ENCODE peak calls at places on chromosomes 1 and 21, in six cellular contexts. I is foreskin fibroblast; G is AG09309; X is stimulated activated CD8-positive, alpha-beta memory T cell treated with anti-CD3 and anti-CD28 coated beads, Interleukin-2, amount 100 ng/mL, for 1 hour; E is body of pancreas; R is kidney epithelial cell. B is an unnamed sample.

GRCh38 chr1:165408518-165408917 is 36.4 kb downstream of the RXRG start:
- DNase-seq in R (peak; percentile 4), I (peak; percentile 4), X (no peak), G (no peak), E (peak; percentile 30), B (no peak)

GRCh38 chr1:230230948-230231738 is 164.1 kb downstream of the GALNT2 start:
- DNase-seq in I (no peak), X (no peak), G (no peak), R (no peak), E (peak; percentile 61), B (no peak)

GRCh38 chr1:62784509-62785365 is 805 bp downstream of the ATG4C start:
- DNase-seq in R (no peak), I (no peak), G (no peak), E (no peak), X (no peak), B (peak; percentile 5)

GRCh38 chr1:198538579-198539364 is 1.7 kb downstream of the ATP6V1G3 start:
- DNase-seq in G (no peak), E (no peak), R (no peak), X (no peak), I (no peak), B (no peak)

GRCh38 chr1:54973205-54973921 is 7.1 kb upstream of the TMEM61 start:
- DNase-seq in R (no peak), I (no peak), G (no peak), X (no peak), E (peak; percentile 51), B (peak; percentile 21)

GRCh38 chr1:37267111-37267835 is 207.1 kb upstream of the ZC3H12A start:
- DNase-seq in R (no peak), G (no peak), X (no peak), I (no peak), E (no peak), B (no peak)

GRCh38 chr1:183374825-183375224 is 43.4 kb downstream of the NMNAT2 start:
- DNase-seq in E (no peak), R (no peak), X (no peak), I (no peak), G (no peak), B (no peak)

GRCh38 chr1:17438176-17438976 is 1.1 kb downstream of the RCC2 start:
- DNase-seq in I (peak; percentile 42), R (no peak), X (no peak), G (no peak), E (peak; percentile 70), B (no peak)

GRCh38 chr1:199132006-199132405 is 493.2 kb downstream of the PTPRC start:
- DNase-seq in G (no peak), R (no peak), E (no peak), I (no peak), X (no peak), B (no peak)

GRCh38 chr21:34771512-34772028 is 102.8 kb downstream of the CLIC6 start:
- DNase-seq in E (no peak), G (peak; percentile 67), I (peak; percentile 53), R (no peak), X (no peak), B (no peak)

GRCh38 chr1:68121536-68121935 is 71.1 kb upstream of the DIRAS3 start:
- DNase-seq in X (no peak), G (no peak), I (peak; percentile 83), R (no peak), E (no peak), B (no peak)

GRCh38 chr21:25790122-25790951 is 55.6 kb downstream of the GABPA start:
- DNase-seq in R (peak; percentile 2), I (peak; percentile 16), E (no peak), X (no peak), G (peak; percentile 7), B (no peak)

GRCh38 chr1:96411006-96411405 is 310.6 kb upstream of the PTBP2 start:
- DNase-seq in R (no peak), X (no peak), G (no peak), I (no peak), E (no peak), B (no peak)

GRCh38 chr1:176338897-176339296 is 124.1 kb upstream of the PAPPA2 start:
- DNase-seq in R (no peak), I (no peak), G (no peak), X (no peak), E (no peak), B (no peak)

GRCh38 chr1:115547661-115548060 is 94.1 kb upstream of the VANGL1 start:
- DNase-seq in G (no peak), X (no peak), E (no peak), R (no peak), I (no peak), B (no peak)

GRCh38 chr1:13970631-13971247 is 270.8 kb downstream of the PRDM2 start:
- DNase-seq in G (no peak), E (no peak), X (no peak), R (no peak), I (no peak), B (no peak)

GRCh38 chr21:43847301-43847700 is 17.7 kb upstream of the AGPAT3 start:
- DNase-seq in R (no peak), X (no peak), I (no peak), G (no peak), E (no peak), B (no peak)

GRCh38 chr1:153577624-153578051 is 12.0 kb upstream of the S100A2 start:
- DNase-seq in G (no peak), E (no peak), I (no peak), R (no peak), X (no peak), B (no peak)

GRCh38 chr1:6385673-6386191 is 7.8 kb downstream of the ACOT7 start:
- DNase-seq in X (no peak), G (peak; percentile 11), R (peak; percentile 71), I (peak; percentile 77), E (no peak), B (no peak)

GRCh38 chr1:48105167-48105566 is 108.0 kb upstream of the TRABD2B start:
- DNase-seq in E (no peak), I (no peak), X (no peak), G (no peak), R (no peak), B (no peak)

GRCh38 chr21:38909929-38910328 is 104.2 kb downstream of the ETS2 start:
- DNase-seq in X (no peak), E (no peak), R (no peak), G (no peak), I (no peak), B (no peak)

GRCh38 chr1:179079113-179079761 is 2.6 kb upstream of the TOR3A start:
- DNase-seq in R (no peak), E (peak; percentile 65), I (peak; percentile 62), G (no peak), X (no peak), B (no peak)

GRCh38 chr1:22587247-22587646 is 24.0 kb downstream of the EPHA8 start:
- DNase-seq in X (no peak), I (no peak), E (no peak), R (no peak), G (no peak), B (no peak)

GRCh38 chr1:41547781-41548560 is 63.5 kb upstream of the EDN2 start:
- DNase-seq in G (no peak), E (no peak), I (no peak), X (no peak), R (no peak), B (no peak)

GRCh38 chr1:110816945-110817344 is 56.0 kb upstream of the CD53 start:
- DNase-seq in E (no peak), I (no peak), X (no peak), G (no peak), R (no peak), B (no peak)

GRCh38 chr1:169572184-169572583 is 14.1 kb downstream of the F5 start:
- DNase-seq in X (no peak), I (no peak), G (no peak), E (no peak), R (peak; percentile 60), B (no peak)

GRCh38 chr1:170665625-170666024 is 1.7 kb downstream of the PRRX1 start:
- DNase-seq in G (no peak), X (no peak), R (no peak), E (no peak), I (no peak), B (no peak)

GRCh38 chr1:172359531-172359991 is 60.9 kb upstream of the C1orf105 start:
- DNase-seq in I (peak; percentile 40), E (peak; percentile 33), G (peak; percentile 61), X (no peak), R (no peak), B (peak; percentile 50)

GRCh38 chr1:63261736-63262142 is 60.6 kb upstream of the FOXD3 start:
- DNase-seq in E (no peak), R (no peak), I (no peak), X (no peak), G (no peak), B (no peak)

GRCh38 chr21:39377444-39378050 is 28.7 kb upstream of the HMGN1 start:
- DNase-seq in I (no peak), X (no peak), G (no peak), E (no peak), R (no peak), B (no peak)

GRCh38 chr1:36653850-36654249 is 171.1 kb upstream of the CSF3R start:
- DNase-seq in G (no peak), X (no peak), E (peak; percentile 80), R (no peak), I (peak; percentile 66), B (peak; percentile 10)

GRCh38 chr1:2148691-2149090 is 45.9 kb downstream of the FAAP20 start:
- DNase-seq in X (peak; percentile 22), G (no peak), R (no peak), I (no peak), E (no peak), B (no peak)

GRCh38 chr1:184970691-184971161 is 3.6 kb downstream of the NIBAN1 start:
- DNase-seq in E (peak; percentile 37), R (no peak), X (no peak), I (no peak), G (no peak), B (no peak)

GRCh38 chr1:65235867-65236805 is 73.2 kb upstream of the DNAJC6 start:
- DNase-seq in X (no peak), E (no peak), R (no peak), G (no peak), I (no peak), B (no peak)

GRCh38 chr1:74368335-74368734 is 133.1 kb downstream of the TNNI3K start:
- DNase-seq in I (no peak), X (no peak), R (no peak), E (no peak), G (no peak), B (no peak)

GRCh38 chr1:178688244-178688643 is 36.8 kb upstream of the RALGPS2 start:
- DNase-seq in E (peak; percentile 11), I (no peak), R (no peak), X (no peak), G (peak; percentile 23), B (peak; percentile 28)